ENCODE peak calls at places on chromosomes 3 and 15, in seven cellular contexts. E is astrocyte of the spinal cord, C is fibroblast of lung, P is SJSA1, W is uterus, G is tibial artery, X is transverse colon. N is an unnamed sample.

GRCh38 chr3:37123292-37123691 is 51.1 kb downstream of the LRRFIP2 start:
- DNase-seq in E (no peak), C (no peak), P (no peak), W (no peak), G (no peak), X (no peak), N (no peak)

GRCh38 chr3:28916713-28917499 is 364.0 kb upstream of the RBMS3 start:
- DNase-seq in E (peak; percentile 89), C (peak; percentile 89), P (peak; percentile 61), W (peak; percentile 37), G (peak; percentile 74), X (peak; percentile 33), N (peak; percentile 60)

GRCh38 chr3:158911586-158911985 is 109.7 kb downstream of the MFSD1 start:
- DNase-seq in E (no peak), C (no peak), P (no peak), W (no peak), G (no peak), X (no peak), N (no peak)

GRCh38 chr15:37586976-37587375 is 347.5 kb upstream of the TMCO5A start:
- DNase-seq in E (no peak), C (peak; percentile 52), P (no peak), W (no peak), G (no peak), X (no peak), N (no peak)

GRCh38 chr15:28904541-28905303 is 18.9 kb downstream of the APBA2 start:
- DNase-seq in E (no peak), C (no peak), P (no peak), W (no peak), G (no peak), X (no peak), N (no peak)

GRCh38 chr3:167976880-167977498 is 118.7 kb downstream of the GOLIM4 start:
- DNase-seq in E (peak; percentile 3), C (peak; percentile 52), P (no peak), W (no peak), G (no peak), X (no peak), N (no peak)

GRCh38 chr15:58521293-58521991 is 89.7 kb downstream of the LIPC start:
- DNase-seq in E (peak; percentile 58), C (peak; percentile 51), P (peak; percentile 91), W (peak; percentile 28), G (peak; percentile 58), X (no peak), N (no peak)

GRCh38 chr15:58047149-58047548 is 18.4 kb downstream of the ALDH1A2 start:
- DNase-seq in E (no peak), C (no peak), P (no peak), W (no peak), G (no peak), X (no peak), N (no peak)

GRCh38 chr15:73941044-73941443 is 14.8 kb downstream of the LOXL1 start:
- DNase-seq in E (peak; percentile 93), C (peak; percentile 85), P (peak; percentile 72), W (no peak), G (no peak), X (no peak), N (no peak)

GRCh38 chr3:189142527-189142926 is 29.2 kb upstream of the TPRG1 start:
- DNase-seq in E (no peak), C (no peak), P (no peak), W (no peak), G (no peak), X (no peak), N (no peak)

GRCh38 chr3:124995460-124995994 is 60.3 kb downstream of the HEG1 start:
- DNase-seq in E (peak; percentile 52), C (peak; percentile 65), P (peak; percentile 24), W (peak; percentile 43), G (peak; percentile 68), X (peak; percentile 65), N (peak; percentile 13)

GRCh38 chr3:37725842-37726241 is 135.8 kb upstream of the CTDSPL start:
- DNase-seq in E (no peak), C (no peak), P (no peak), W (no peak), G (no peak), X (no peak), N (no peak)

GRCh38 chr3:39434574-39434973 is 28.1 kb downstream of the RPSA start:
- DNase-seq in E (no peak), C (peak; percentile 13), P (no peak), W (peak; percentile 70), G (no peak), X (no peak), N (no peak)

GRCh38 chr3:87047857-87048256 is 56.9 kb upstream of the VGLL3 start:
- DNase-seq in E (no peak), C (no peak), P (no peak), W (no peak), G (no peak), X (no peak), N (no peak)

GRCh38 chr15:83380682-83381081 is 66.5 kb upstream of the SH3GL3 start:
- DNase-seq in E (peak; percentile 42), C (peak; percentile 29), P (peak; percentile 24), W (no peak), G (no peak), X (peak; percentile 8), N (peak; percentile 31)

GRCh38 chr3:2579206-2579605 is 480.5 kb downstream of the CNTN4 start:
- DNase-seq in E (no peak), C (no peak), P (no peak), W (no peak), G (no peak), X (peak; percentile 14), N (no peak)

GRCh38 chr15:29785068-29785467 is 37.2 kb downstream of the TJP1 start:
- DNase-seq in E (peak; percentile 23), C (peak; percentile 47), P (peak; percentile 59), W (no peak), G (no peak), X (no peak), N (no peak)

GRCh38 chr3:67654832-67655152 is 380 bp upstream of the SUCLG2 start:
- DNase-seq in E (no peak), C (no peak), P (no peak), W (no peak), G (peak; percentile 23), X (no peak), N (no peak)

GRCh38 chr15:63500265-63501250 is 3.8 kb upstream of the USP3 start:
- DNase-seq in E (no peak), C (no peak), P (no peak), W (no peak), G (no peak), X (peak; percentile 31), N (no peak)

GRCh38 chr3:193335031-193335430 is 43.5 kb downstream of the ATP13A5 start:
- DNase-seq in E (no peak), C (no peak), P (no peak), W (no peak), G (no peak), X (no peak), N (no peak)

GRCh38 chr3:123246846-123247245 is 45.1 kb downstream of the SEC22A start:
- DNase-seq in E (no peak), C (no peak), P (no peak), W (no peak), G (no peak), X (no peak), N (no peak)

GRCh38 chr3:146390967-146391366 is 78.4 kb downstream of the PLSCR2 start:
- DNase-seq in E (peak; percentile 95), C (peak; percentile 99), P (no peak), W (peak; percentile 32), G (no peak), X (no peak), N (no peak)

GRCh38 chr3:107954845-107955244 is 136.0 kb downstream of the CD47 start:
- DNase-seq in E (no peak), C (no peak), P (no peak), W (no peak), G (no peak), X (no peak), N (no peak)

GRCh38 chr3:107959767-107960166 is 131.1 kb downstream of the CD47 start:
- DNase-seq in E (no peak), C (no peak), P (no peak), W (no peak), G (no peak), X (no peak), N (no peak)

GRCh38 chr3:107958151-107958550 is 132.7 kb downstream of the CD47 start:
- DNase-seq in E (no peak), C (no peak), P (no peak), W (no peak), G (no peak), X (no peak), N (no peak)

GRCh38 chr3:107956991-107957467 is 133.8 kb downstream of the CD47 start:
- DNase-seq in E (no peak), C (peak; percentile 90), P (no peak), W (peak; percentile 93), G (peak; percentile 93), X (peak; percentile 59), N (no peak)

DNA sequence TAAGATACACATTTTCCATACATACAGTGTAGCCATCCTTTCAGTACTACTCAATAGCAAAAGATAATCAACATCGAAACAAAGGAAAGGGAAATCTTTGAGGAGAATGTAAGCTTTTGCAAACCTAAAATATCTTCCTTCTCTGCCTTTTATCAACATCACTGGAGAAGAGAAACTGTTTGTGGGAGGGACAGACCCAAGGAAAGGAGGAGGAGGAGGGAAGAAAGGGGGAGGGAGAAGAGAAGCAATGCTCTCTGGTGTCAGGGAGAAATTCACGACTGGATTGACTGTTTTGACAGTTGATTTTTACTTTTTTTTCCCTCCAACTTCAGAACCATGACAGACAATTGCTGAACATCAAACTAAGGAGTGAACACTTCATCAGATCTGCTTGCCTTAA is 133.3 kb downstream of the CD47 start:
- DNase-seq in E (no peak), C (no peak), P (no peak), W (no peak), G (no peak), X (no peak), N (no peak)
- H3K4me3 ChIP-seq in E (no peak overlapping the region), C (peak overlapping the region; percentile 21), P (no peak overlapping the region), W (peak overlapping the region; percentile 34), G (peak overlapping the region; percentile 37), X (no peak overlapping the region), N (no peak overlapping the region)

GRCh38 chr3:164812042-164812441 is 266.3 kb downstream of the SI start:
- DNase-seq in E (no peak), C (no peak), P (no peak), W (no peak), G (no peak), X (no peak), N (no peak)

GRCh38 chr3:164806188-164806587 is 272.1 kb downstream of the SI start:
- DNase-seq in E (no peak), C (no peak), P (no peak), W (no peak), G (no peak), X (no peak), N (no peak)
- H3K4me3 ChIP-seq in E (no peak overlapping the region), C (no peak overlapping the region), P (no peak overlapping the region), W (no peak overlapping the region), G (no peak overlapping the region), X (no peak overlapping the region), N (no peak overlapping the region)

GRCh38 chr3:143201870-143202269 is 82.3 kb downstream of the CHST2 start:
- DNase-seq in E (no peak), C (no peak), P (no peak), W (no peak), G (no peak), X (no peak), N (no peak)
- H3K4me3 ChIP-seq in E (no peak overlapping the region), C (no peak overlapping the region), P (no peak overlapping the region), W (no peak overlapping the region), G (no peak overlapping the region), X (no peak overlapping the region), N (no peak overlapping the region)

GRCh38 chr3:186775999-186776398 is 7.4 kb upstream of the EIF4A2 start:
- DNase-seq in E (no peak), C (no peak), P (no peak), W (no peak), G (no peak), X (no peak), N (no peak)

GRCh38 chr3:186772886-186773417 is 10.4 kb upstream of the EIF4A2 start:
- DNase-seq in E (no peak), C (no peak), P (no peak), W (peak; percentile 32), G (peak; percentile 78), X (peak; percentile 79), N (peak; percentile 66)

GRCh38 chr3:186772281-186772885 is 11.0 kb upstream of the EIF4A2 start:
- DNase-seq in E (no peak), C (no peak), P (no peak), W (no peak), G (no peak), X (no peak), N (no peak)
- H3K4me3 ChIP-seq in E (peak overlapping the region; percentile 26), C (peak overlapping the region; percentile 13), P (no peak overlapping the region), W (peak overlapping the region; percentile 30), G (peak overlapping the region; percentile 49), X (peak overlapping the region; percentile 44), N (peak overlapping the region; percentile 38)